ENCODE peak calls at places on chromosomes 16 and 17, in five cellular contexts. M is head of caudate nucleus, S is midbrain, C is OCI-LY7, H is HTR-8/SVneo. V is an unnamed sample.

GRCh38 chr17:77420804-77421634 is 280.2 kb downstream of the SEC14L1 start:
- DNase-seq in C (peak), H (peak), S (no peak), M (no peak), V (peak)

GRCh38 chr17:36608794-36609497 is 7.6 kb downstream of the MRM1 start:
- DNase-seq in S (peak), C (peak), H (no peak), M (peak), V (peak)

GRCh38 chr17:40473573-40474365 is 27.7 kb downstream of the TNS4 start:
- DNase-seq in H (no peak), S (no peak), M (no peak), C (no peak), V (peak)

GRCh38 chr16:2056681-2057407 is 9.1 kb downstream of the TSC2 start:
- DNase-seq in C (no peak), M (no peak), H (no peak), S (peak), V (peak)

GRCh38 chr17:43226393-43226792 is 2.0 kb downstream of the CCDC200 start:
- DNase-seq in H (no peak), M (no peak), C (no peak), S (no peak), V (no peak)

GRCh38 chr16:27226976-27227705 is 23.8 kb downstream of the KDM8 start:
- DNase-seq in H (no peak), M (no peak), C (no peak), S (no peak), V (no peak)

GRCh38 chr17:386145-386876 is 33.7 kb upstream of the RPH3AL start:
- DNase-seq in H (peak), S (peak), M (peak), C (peak), V (peak)

GRCh38 chr17:1013729-1014090 is 16.8 kb downstream of the TIMM22 start:
- DNase-seq in S (no peak), H (no peak), C (no peak), M (no peak), V (no peak)

GRCh38 chr16:1362807-1363206 is 11.1 kb downstream of the GNPTG start:
- DNase-seq in M (no peak), C (no peak), S (no peak), H (no peak), V (no peak)

GRCh38 chr17:56031636-56032035 is 121.6 kb upstream of the ANKFN1 start:
- DNase-seq in H (no peak), C (no peak), M (no peak), S (no peak), V (no peak)

GRCh38 chr16:77376358-77376757 is 58.5 kb downstream of the ADAMTS18 start:
- DNase-seq in H (no peak), S (no peak), C (peak), M (no peak), V (no peak)

GRCh38 chr17:65243838-65244237 is 106.7 kb downstream of the RGS9 start:
- DNase-seq in H (no peak), S (peak), C (no peak), M (peak), V (peak)

GRCh38 chr17:29008591-29008990 is 2.8 kb upstream of the SEZ6 start:
- DNase-seq in M (no peak), H (no peak), S (no peak), C (no peak), V (no peak)

GRCh38 chr17:66527335-66527734 is 224.9 kb downstream of the PRKCA start:
- DNase-seq in S (peak), C (no peak), M (peak), H (no peak), V (no peak)

GRCh38 chr16:81560979-81561657 is 116.5 kb downstream of the CMIP start:
- DNase-seq in H (no peak), C (no peak), M (no peak), S (no peak), V (no peak)

GRCh38 chr16:78210305-78210704 is 110.9 kb downstream of the WWOX start:
- DNase-seq in M (no peak), H (no peak), C (no peak), S (no peak), V (peak)

GRCh38 chr17:42853968-42854790 is 3.2 kb downstream of the AOC3 start:
- DNase-seq in M (no peak), C (no peak), H (no peak), S (no peak), V (no peak)